ENCODE peak calls at places on chromosomes 3 and 15, in six cellular contexts. I is foreskin fibroblast; L is Peyer's patch; V is uterus; W is NCI-H1417; T is activated CD8-positive, alpha-beta memory T cell treated with anti-CD3 and anti-CD28 coated beads, Interleukin-2, amount 10 ng/mL, durations not matched to agents 7 days and 5 days. J is an unnamed sample.

GRCh38 chr3:169822091-169822490 is 9.4 kb upstream of the LRRC34 start:
- DNase-seq in I (no peak), L (no peak), V (no peak), W (peak; percentile 66), T (no peak), J (no peak)

GRCh38 chr15:41896566-41896965 is 2.7 kb upstream of the SPTBN5 start:
- DNase-seq in I (no peak), L (no peak), V (no peak), W (no peak), T (no peak), J (no peak)

GRCh38 chr3:149273096-149273751 is 51.6 kb upstream of the CP start:
- DNase-seq in I (peak; percentile 91), L (no peak), V (peak; percentile 40), W (peak; percentile 73), T (peak; percentile 47), J (peak; percentile 87)

GRCh38 chr3:133944181-133944580 is 48.5 kb upstream of the RAB6B start:
- DNase-seq in I (peak; percentile 30), L (no peak), V (no peak), W (no peak), T (no peak), J (no peak)

GRCh38 chr15:68188647-68189046 is 16.5 kb downstream of the CALML4 start:
- DNase-seq in I (no peak), L (no peak), V (no peak), W (no peak), T (no peak), J (no peak)

GRCh38 chr15:68143785-68144184 is 61.3 kb downstream of the CALML4 start:
- DNase-seq in I (no peak), L (no peak), V (no peak), W (no peak), T (no peak), J (no peak)

GRCh38 chr15:96409231-96410138 is 79.0 kb downstream of the NR2F2 start:
- DNase-seq in I (peak; percentile 43), L (no peak), V (no peak), W (no peak), T (no peak), J (no peak)

GRCh38 chr3:140342668-140343067 is 335.2 kb upstream of the TRIM42 start:
- DNase-seq in I (no peak), L (no peak), V (no peak), W (no peak), T (no peak), J (no peak)

J was measured in fibroblast of the conjunctiva.